ENCODE peak calls at places on chromosomes 3 and 15, in ten cellular contexts. K is CD8-positive, alpha-beta memory T cell; F is Caco-2; M is HL-60; V is WTC11; N is stomach; U is colonic mucosa; D is NAMALWA; Z is AG10803; P is stimulated activated CD4-positive, alpha-beta T cell treated with anti-CD3 and anti-CD28 coated beads, Interleukin-2, amount 100 ng/mL, for 48 hours. X is an unnamed sample.

GRCh38 chr15:70835415-70835814 is 18.5 kb downstream of the LARP6 start:
- DNase-seq in Z (peak), P (no peak), K (no peak), V (no peak), F (no peak), D (no peak), N (no peak), M (no peak), U (no peak), X (no peak)

GRCh38 chr3:196662033-196662432 is 22.5 kb downstream of the NRROS start:
- DNase-seq in D (no peak), P (no peak), N (no peak), V (no peak), K (no peak), F (no peak), Z (no peak), M (no peak), U (no peak), X (no peak)

GRCh38 chr15:84023636-84024035 is 211.9 kb upstream of the GOLGA6L4 start:
- DNase-seq in D (peak), V (peak), M (no peak), P (peak), K (no peak), Z (peak), U (peak), N (no peak), F (peak), X (no peak)

GRCh38 chr3:49611291-49611690 is 57.0 kb downstream of the BSN start:
- DNase-seq in K (no peak), P (no peak), F (no peak), U (no peak), M (no peak), D (no peak), N (no peak), Z (no peak), V (no peak), X (no peak)

GRCh38 chr3:52896613-52897012 is 735 bp downstream of the STIMATE start:
- DNase-seq in F (no peak), U (no peak), P (no peak), D (peak), K (no peak), V (peak), Z (no peak), N (no peak), M (no peak), X (no peak)

GRCh38 chr15:75200765-75201608 is 695 bp upstream of the C15orf39 start:
- DNase-seq in U (peak), D (peak), M (peak), F (peak), P (peak), N (peak), V (peak), Z (no peak), K (no peak), X (no peak)

GRCh38 chr3:42014949-42015533 is 53.1 kb upstream of the ULK4 start:
- DNase-seq in V (peak), Z (peak), K (no peak), U (peak), M (peak), N (peak), D (peak), F (no peak), P (peak), X (no peak)

GRCh38 chr3:177607596-177607995 is 410.3 kb upstream of the TBL1XR1 start:
- DNase-seq in F (no peak), M (no peak), U (no peak), K (no peak), N (no peak), V (no peak), D (no peak), P (no peak), Z (no peak), X (no peak)

GRCh38 chr15:77631790-77632551 is 741 bp downstream of the LINGO1 start:
- DNase-seq in P (no peak), U (no peak), K (no peak), V (peak), F (peak), N (no peak), D (no peak), M (no peak), Z (no peak), X (no peak)

GRCh38 chr3:60698117-60698516 is 553.1 kb downstream of the FHIT start:
- DNase-seq in D (no peak), N (no peak), V (no peak), Z (no peak), U (no peak), F (no peak), M (no peak), K (no peak), P (no peak), X (no peak)

GRCh38 chr3:44309500-44309899 is 29.1 kb upstream of the TCAIM start:
- DNase-seq in N (no peak), U (no peak), M (no peak), D (no peak), K (no peak), V (no peak), Z (no peak), F (no peak), P (no peak), X (no peak)

GRCh38 chr3:127137757-127138536 is 55.0 kb upstream of the PRR23E start:
- DNase-seq in U (no peak), K (no peak), F (no peak), Z (no peak), P (no peak), N (no peak), V (no peak), M (no peak), D (no peak), X (no peak)

GRCh38 chr3:60932669-60933068 is 318.6 kb downstream of the FHIT start:
- DNase-seq in F (no peak), U (no peak), Z (peak), N (no peak), M (peak), V (no peak), P (no peak), K (no peak), D (no peak), X (no peak)

GRCh38 chr3:130789678-130790340 is 43.2 kb upstream of the PIK3R4 start:
- DNase-seq in U (peak), M (no peak), D (no peak), K (no peak), N (no peak), Z (no peak), V (no peak), F (peak), P (no peak), X (no peak)

GRCh38 chr3:194195611-194196010 is 59.7 kb downstream of the HES1 start:
- DNase-seq in K (no peak), Z (no peak), P (no peak), N (no peak), M (no peak), F (no peak), U (no peak), D (no peak), V (no peak), X (no peak)

GRCh38 chr15:28931828-28932227 is 46.1 kb downstream of the APBA2 start:
- DNase-seq in P (no peak), K (no peak), D (no peak), N (no peak), V (no peak), Z (no peak), F (no peak), M (no peak), U (no peak), X (no peak)

GRCh38 chr3:94414412-94414811 is 351.6 kb downstream of the NSUN3 start:
- DNase-seq in N (no peak), D (no peak), V (no peak), U (no peak), F (no peak), M (no peak), P (no peak), Z (no peak), K (no peak), X (no peak)

GRCh38 chr15:51907136-51907862 is 64.3 kb downstream of the LEO1 start:
- DNase-seq in V (no peak), K (no peak), M (no peak), U (peak), F (peak), P (no peak), D (no peak), N (peak), Z (no peak), X (no peak)

GRCh38 chr15:73849641-73850040 is 23.7 kb upstream of the TBC1D21 start:
- DNase-seq in F (no peak), Z (no peak), P (no peak), N (no peak), M (no peak), U (no peak), V (no peak), D (no peak), K (no peak), X (no peak)

GRCh38 chr3:28308196-28308595 is 40.3 kb upstream of the ZCWPW2 start:
- DNase-seq in U (no peak), F (no peak), N (no peak), M (peak), Z (no peak), K (no peak), V (no peak), D (no peak), P (no peak), X (no peak)

GRCh38 chr3:27535809-27536392 is 51.7 kb upstream of the SLC4A7 start:
- DNase-seq in N (no peak), M (no peak), U (no peak), D (no peak), P (no peak), F (no peak), K (no peak), Z (peak), V (no peak), X (no peak)

X was measured in glomerular endothelial cell.